ENCODE peak calls at places on chromosomes 5 and 9, in nine cellular contexts. Y, S, R, I, X, W, F, U and J are unnamed samples.

GRCh38 chr5:98513378-98513777 is 260.1 kb upstream of the RGMB start:
- DNase-seq in I (no peak), W (peak), X (no peak), F (no peak), R (no peak), U (peak), Y (no peak), S (no peak), J (no peak)

GRCh38 chr5:61625682-61626620 is 293.9 kb downstream of the ZSWIM6 start:
- DNase-seq in F (peak), S (peak), I (no peak), U (peak), X (peak), W (peak), R (peak), Y (peak), J (no peak)

GRCh38 chr5:15695171-15695676 is 195.2 kb downstream of the FBXL7 start:
- DNase-seq in R (no peak), Y (peak), U (no peak), F (no peak), S (peak), W (no peak), I (no peak), X (no peak), J (no peak)

GRCh38 chr9:81032030-81032572 is 657.2 kb downstream of the TLE1 start:
- DNase-seq in U (peak), I (no peak), S (no peak), F (peak), Y (peak), W (no peak), X (no peak), R (no peak), J (peak)

GRCh38 chr9:70411141-70411929 is 3.1 kb downstream of the KLF9 start:
- DNase-seq in R (no peak), S (peak), W (peak), F (no peak), I (no peak), U (peak), Y (peak), X (peak), J (peak)

GRCh38 chr5:59174248-59174844 is 591.5 kb downstream of the RAB3C start:
- DNase-seq in W (no peak), R (no peak), U (peak), S (no peak), X (no peak), I (peak), F (peak), Y (peak), J (peak)

GRCh38 chr5:103207653-103208052 is 50.9 kb upstream of the MACIR start:
- DNase-seq in X (no peak), I (no peak), W (no peak), Y (no peak), S (no peak), U (no peak), F (no peak), R (no peak), J (no peak)

GRCh38 chr5:147396070-147396469 is 113.8 kb downstream of the DPYSL3 start:
- DNase-seq in U (no peak), F (no peak), W (no peak), S (peak), X (peak), I (no peak), R (no peak), Y (no peak), J (no peak)

GRCh38 chr9:69036319-69036718 is 767 bp downstream of the FXN start:
- DNase-seq in I (no peak), Y (peak), W (peak), F (no peak), X (no peak), S (peak), U (peak), R (no peak), J (no peak)

GRCh38 chr5:143886621-143887301 is 74.8 kb downstream of the HMHB1 start:
- DNase-seq in F (no peak), R (no peak), I (no peak), S (no peak), W (no peak), X (no peak), U (no peak), Y (no peak), J (no peak)

GRCh38 chr9:8205580-8205979 is 406.0 kb upstream of the DMAC1 start:
- DNase-seq in Y (no peak), R (no peak), W (no peak), S (no peak), I (no peak), F (no peak), U (no peak), X (no peak), J (no peak)

GRCh38 chr5:178595145-178595544 is 5.0 kb upstream of the COL23A1 start:
- DNase-seq in F (no peak), Y (no peak), I (no peak), W (no peak), S (no peak), U (no peak), X (no peak), R (no peak), J (no peak)

GRCh38 chr5:17315710-17316221 is 98.3 kb downstream of the BASP1 start:
- DNase-seq in W (no peak), S (no peak), I (no peak), Y (no peak), F (peak), R (no peak), U (no peak), X (no peak), J (no peak)

GRCh38 chr5:15452030-15452429 is 48.0 kb upstream of the FBXL7 start:
- DNase-seq in X (peak), S (no peak), Y (no peak), F (no peak), I (no peak), W (peak), U (no peak), R (no peak), J (no peak)

GRCh38 chr5:139391570-139392323 is 2.0 kb upstream of the MZB1 start:
- DNase-seq in S (no peak), W (peak), U (no peak), I (no peak), X (no peak), R (no peak), F (peak), Y (no peak), J (peak)

GRCh38 chr9:138049779-138050471 is 172.3 kb downstream of the CACNA1B start:
- DNase-seq in U (no peak), I (no peak), W (no peak), S (no peak), R (no peak), F (no peak), X (peak), Y (no peak), J (no peak)

GRCh38 chr5:178477224-178478201 is 112.7 kb downstream of the COL23A1 start:
- DNase-seq in I (no peak), Y (no peak), S (no peak), X (no peak), F (no peak), W (no peak), U (no peak), R (no peak), J (no peak)

GRCh38 chr9:100466171-100466827 is 6.7 kb upstream of the TMEFF1 start:
- DNase-seq in I (no peak), X (no peak), Y (no peak), W (no peak), F (no peak), S (no peak), U (peak), R (no peak), J (no peak)

GRCh38 chr5:150710165-150710564 is 9.3 kb upstream of the RBM22 start:
- DNase-seq in I (no peak), W (no peak), Y (no peak), R (no peak), U (no peak), S (no peak), F (peak), X (no peak), J (no peak)

GRCh38 chr5:56269216-56269927 is 36.2 kb upstream of the ANKRD55 start:
- DNase-seq in R (no peak), X (no peak), I (peak), Y (no peak), W (no peak), F (peak), U (no peak), S (no peak), J (no peak)

GRCh38 chr9:18115131-18115530 is 358.8 kb upstream of the ADAMTSL1 start:
- DNase-seq in Y (no peak), R (no peak), U (no peak), F (no peak), I (no peak), X (no peak), S (no peak), W (no peak), J (no peak)

GRCh38 chr9:86766912-86767311 is 180.4 kb downstream of the GAS1 start:
- DNase-seq in F (no peak), I (peak), R (no peak), Y (no peak), S (no peak), X (no peak), U (peak), W (peak), J (peak)

GRCh38 chr9:95572370-95573151 is 55.8 kb upstream of the PTCH1 start:
- DNase-seq in W (no peak), F (no peak), X (no peak), U (no peak), R (no peak), I (no peak), Y (no peak), S (no peak), J (no peak)

GRCh38 chr5:142871880-142872200 is 101.7 kb downstream of the ARHGAP26 start:
- DNase-seq in I (no peak), F (no peak), X (no peak), W (no peak), S (peak), Y (no peak), U (no peak), R (no peak), J (no peak)

GRCh38 chr9:88075966-88076285 is 62.3 kb downstream of the SPATA31C2 start:
- DNase-seq in F (no peak), R (no peak), Y (no peak), X (no peak), S (no peak), U (no peak), W (no peak), I (no peak), J (no peak)

GRCh38 chr5:113202904-113203716 is 226.5 kb downstream of the DCP2 start:
- DNase-seq in S (no peak), Y (no peak), F (peak), W (no peak), U (peak), R (peak), I (peak), X (peak), J (no peak)

GRCh38 chr9:27151693-27152397 is 42.8 kb downstream of the TEK start:
- DNase-seq in Y (peak), U (no peak), X (no peak), S (no peak), R (no peak), W (no peak), F (no peak), I (no peak), J (no peak)

GRCh38 chr9:112550531-112550930 is 63.9 kb downstream of the KIAA1958 start:
- DNase-seq in I (no peak), R (no peak), F (no peak), X (no peak), U (peak), S (no peak), Y (no peak), W (no peak), J (no peak)

GRCh38 chr5:147751156-147751830 is 31.2 kb downstream of the JAKMIP2 start:
- DNase-seq in R (no peak), W (no peak), F (no peak), Y (no peak), I (no peak), X (no peak), U (no peak), S (no peak), J (no peak)

GRCh38 chr5:53895091-53895683 is 334.7 kb downstream of the NDUFS4 start:
- DNase-seq in X (no peak), F (no peak), S (no peak), Y (no peak), I (no peak), U (no peak), R (no peak), W (no peak), J (no peak)
- TF ChIP-seq POLR2A in X (no peak), F (no peak), S (no peak), Y (no peak), I (no peak), U (no peak), R (no peak), W (no peak), J (no peak)

GRCh38 chr5:6552612-6553011 is 80.2 kb downstream of the NSUN2 start:
- DNase-seq in U (no peak), X (no peak), W (no peak), F (no peak), Y (no peak), R (no peak), S (no peak), I (no peak), J (no peak)

GRCh38 chr5:6550628-6551027 is 82.2 kb downstream of the NSUN2 start:
- DNase-seq in X (no peak), U (no peak), W (no peak), I (no peak), R (no peak), F (no peak), S (no peak), Y (no peak), J (no peak)

GRCh38 chr5:6551955-6552313 is 80.9 kb downstream of the NSUN2 start:
- DNase-seq in X (no peak), Y (no peak), S (no peak), U (no peak), R (no peak), W (no peak), I (no peak), F (no peak), J (no peak)

GRCh38 chr5:6553986-6554385 is 78.9 kb downstream of the NSUN2 start:
- DNase-seq in R (no peak), U (no peak), Y (no peak), W (no peak), S (no peak), I (no peak), X (no peak), F (no peak), J (no peak)

GRCh38 chr5:6551287-6551954 is 81.4 kb downstream of the NSUN2 start:
- DNase-seq in I (no peak), W (no peak), U (no peak), R (no peak), Y (no peak), F (no peak), S (no peak), X (no peak), J (no peak)
- TF ChIP-seq POLR2A in I (no peak), W (no peak), U (no peak), R (no peak), Y (no peak), F (no peak), S (no peak), X (no peak), J (no peak)

GRCh38 chr5:36250427-36250826 is 8.7 kb upstream of the NADK2 start:
- DNase-seq in Y (no peak), F (no peak), U (no peak), S (no peak), I (no peak), X (no peak), R (no peak), W (no peak), J (no peak)
- TF ChIP-seq POLR2A in Y (no peak), F (no peak), U (no peak), S (no peak), I (no peak), X (no peak), R (no peak), W (no peak), J (no peak)

DNA sequence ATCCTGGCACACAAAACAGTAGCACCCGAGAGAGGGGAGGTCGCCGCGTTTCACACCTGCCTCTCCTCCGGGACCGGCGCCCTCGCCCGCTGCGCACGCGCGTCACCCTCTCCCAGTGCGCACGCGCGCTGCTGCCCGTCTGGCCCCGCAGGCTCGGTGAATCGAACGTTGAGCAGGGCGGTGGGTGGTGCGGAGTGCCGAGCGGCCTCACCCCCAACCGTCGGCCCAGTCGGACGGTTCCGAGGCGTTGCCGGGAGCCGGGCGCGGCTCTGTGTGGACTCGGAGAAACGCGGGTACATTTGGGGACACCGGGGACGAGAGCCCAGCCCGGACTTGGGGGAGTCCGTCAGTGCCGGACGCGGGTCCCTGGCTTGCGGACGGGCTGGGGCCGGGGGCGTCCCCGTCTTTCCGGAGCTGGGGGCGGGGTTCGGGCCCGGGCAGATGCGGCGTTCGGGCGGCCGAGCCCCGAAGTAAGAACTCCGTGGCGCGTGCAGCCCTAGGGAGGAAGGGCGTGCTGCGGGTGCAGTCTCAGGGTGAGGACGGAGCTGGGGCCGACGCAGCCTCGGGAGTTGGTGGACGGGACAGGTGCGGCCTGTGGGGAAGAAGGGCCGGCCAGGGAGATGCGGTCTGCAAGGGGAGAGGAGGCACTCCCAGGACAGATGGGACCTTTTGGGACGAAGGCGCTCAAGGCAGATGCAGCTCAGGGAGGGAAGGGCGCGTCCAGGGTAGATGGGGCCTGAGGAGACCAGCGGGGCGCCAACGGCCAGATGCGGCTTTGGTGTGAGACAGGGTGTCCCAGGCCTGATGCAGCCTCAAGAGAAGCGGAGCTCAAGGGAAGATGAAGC is at the start of gene POMT1:
- DNase-seq in U (peak), F (peak), W (peak), S (peak), I (peak), R (peak), X (peak), Y (peak), J (peak)
- TF ChIP-seq POLR2A in U (no peak), F (peak), W (peak), S (no peak), I (peak), R (no peak), X (no peak), Y (peak), J (peak)

DNA sequence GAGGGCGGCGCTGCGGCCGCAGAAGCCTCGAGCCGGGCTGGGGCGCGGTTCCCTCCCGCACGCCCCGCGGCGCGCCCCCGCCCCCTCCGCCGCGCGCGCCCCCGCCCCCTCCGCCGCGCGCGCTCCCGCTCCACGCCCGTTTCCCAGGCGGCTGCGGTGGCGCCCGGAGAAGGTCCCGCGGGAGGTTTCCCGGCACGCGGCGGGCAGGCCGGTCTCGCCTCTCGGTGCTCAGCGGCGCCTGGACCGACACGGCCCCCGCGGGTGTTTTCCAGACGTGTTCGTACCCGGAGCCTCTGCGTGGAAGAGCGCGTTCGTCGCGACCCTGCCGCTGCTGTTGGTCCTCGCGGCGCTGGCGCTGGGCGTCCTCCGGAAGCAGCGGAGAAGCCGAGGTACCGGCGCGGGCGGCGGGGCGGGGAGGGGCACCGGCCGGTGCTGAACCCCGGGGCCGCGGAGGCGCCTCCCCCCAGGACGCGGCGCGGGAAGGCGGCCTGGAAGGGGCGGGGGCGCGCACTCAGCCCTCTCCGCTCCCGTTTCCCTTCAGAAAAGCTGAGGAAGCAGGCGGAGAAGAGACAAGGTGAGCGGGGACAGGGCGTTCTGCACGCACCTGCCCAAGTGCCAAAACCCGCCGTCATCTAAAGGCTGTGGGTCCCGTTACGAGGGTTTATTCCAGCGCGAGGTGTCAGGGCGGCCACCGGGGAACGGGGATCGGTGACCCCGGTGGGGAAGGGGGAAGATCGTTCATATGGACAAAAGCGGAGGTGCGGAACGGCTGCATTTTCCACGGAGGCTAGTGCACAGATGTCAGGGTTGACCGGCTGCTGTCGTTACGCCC is 13.1 kb downstream of the BTNL9 start:
- DNase-seq in W (peak), S (no peak), I (no peak), U (peak), F (no peak), X (no peak), R (no peak), Y (no peak), J (no peak)
- TF ChIP-seq POLR2A in W (no peak), S (no peak), I (no peak), U (no peak), F (no peak), X (no peak), R (no peak), Y (no peak), J (no peak)

GRCh38 chr5:378976-379742 is 57.6 kb downstream of the AHRR start:
- DNase-seq in I (no peak), X (peak), S (no peak), U (no peak), W (no peak), Y (no peak), R (no peak), F (no peak), J (no peak)
- TF ChIP-seq POLR2A in I (no peak), X (no peak), S (no peak), U (no peak), W (no peak), Y (no peak), R (no peak), F (no peak), J (no peak)

DNA sequence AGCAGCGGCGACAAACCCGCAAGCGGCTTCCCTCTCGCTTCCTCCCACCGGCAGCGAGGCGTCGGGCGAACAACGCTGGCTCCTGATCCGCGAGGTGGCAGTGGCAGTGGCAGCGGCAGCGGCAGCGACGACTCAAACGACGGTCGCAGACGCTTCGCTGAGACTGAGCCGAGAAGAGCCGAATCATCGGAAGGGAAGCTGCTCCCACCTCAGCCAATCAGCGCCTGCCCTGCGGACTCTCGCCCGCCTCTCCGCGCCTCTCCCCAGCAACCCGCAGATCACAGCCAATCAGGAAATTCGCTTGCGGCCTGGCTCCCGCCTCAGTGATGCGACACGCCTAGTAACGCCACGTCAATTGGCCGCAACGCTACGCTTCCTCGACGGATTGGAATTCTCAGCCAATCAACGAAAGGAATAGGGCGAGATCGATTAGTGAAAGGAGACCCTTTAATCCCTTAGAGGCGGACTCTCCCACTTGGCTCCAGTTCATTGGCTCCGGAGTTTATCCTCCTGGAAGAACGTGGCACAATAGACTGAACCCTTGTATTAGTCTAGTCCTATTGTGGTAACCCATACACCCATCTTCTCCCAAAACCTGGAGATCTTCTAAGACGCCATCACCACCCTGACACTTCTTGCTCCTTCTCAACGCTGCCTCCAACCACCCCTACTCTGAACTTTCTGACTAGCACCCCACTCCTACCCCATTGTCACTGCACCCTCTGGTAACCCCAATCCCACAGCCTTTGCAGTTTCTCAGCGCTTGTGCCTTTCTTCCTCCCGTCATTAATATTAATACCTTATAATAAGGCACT is at the start of gene VCP:
- DNase-seq in Y (peak), S (peak), U (peak), I (peak), X (peak), R (peak), W (peak), F (peak), J (peak)
- TF ChIP-seq POLR2A in Y (peak), S (peak), U (peak), I (peak), X (peak), R (peak), W (peak), F (peak), J (peak)